ENCODE peak calls at places on chromosomes 13 and 19, in six cellular contexts. L is GM12865; M is HFF-Myc; E is fibroblast of mammary gland; Q is endodermal cell; S is CD4-positive, alpha-beta T cell. Z is an unnamed sample.

GRCh38 chr19:39514840-39515550 is at the start of gene SELENOV:
- DNase-seq in L (no peak), M (no peak), E (no peak), Q (peak), S (no peak), Z (no peak)

GRCh38 chr13:110503037-110503901 is 58.3 kb downstream of the RAB20 start:
- DNase-seq in L (peak), M (no peak), E (no peak), Q (no peak), S (no peak), Z (no peak)

GRCh38 chr19:13953021-13953531 is 767 bp downstream of the DCAF15 start:
- DNase-seq in L (no peak), M (no peak), E (peak), Q (peak), S (no peak), Z (no peak)

GRCh38 chr19:47499863-47500830 is 14.7 kb downstream of the NAPA start:
- DNase-seq in L (no peak), M (no peak), E (no peak), Q (peak), S (no peak), Z (no peak)

GRCh38 chr19:45528149-45528743 is 21.0 kb downstream of the VASP start:
- DNase-seq in L (no peak), M (no peak), E (peak), Q (peak), S (no peak), Z (no peak)

GRCh38 chr19:47618771-47619170 is 9.8 kb downstream of the BICRA start:
- DNase-seq in L (no peak), M (no peak), E (peak), Q (no peak), S (no peak), Z (no peak)

GRCh38 chr19:54430306-54431254 is 15.3 kb downstream of the TTYH1 start:
- DNase-seq in L (no peak), M (no peak), E (no peak), Q (peak), S (peak), Z (no peak)

GRCh38 chr19:51375504-51376221 is 3.2 kb upstream of the NKG7 start:
- DNase-seq in L (peak), M (no peak), E (no peak), Q (no peak), S (no peak), Z (no peak)

GRCh38 chr19:47362321-47362720 is 13.2 kb downstream of the DHX34 start:
- DNase-seq in L (no peak), M (no peak), E (no peak), Q (no peak), S (no peak), Z (no peak)

GRCh38 chr13:95032114-95032513 is 269.1 kb downstream of the ABCC4 start:
- DNase-seq in L (no peak), M (no peak), E (no peak), Q (no peak), S (no peak), Z (no peak)

GRCh38 chr13:94620286-94620896 is 18.7 kb downstream of the GPR180 start:
- DNase-seq in L (peak), M (no peak), E (peak), Q (peak), S (no peak), Z (no peak)

GRCh38 chr13:21670006-21670882 is 629 bp upstream of the FGF9 start:
- DNase-seq in L (peak), M (no peak), E (peak), Q (peak), S (peak), Z (no peak)
- TF ChIP-seq CTCF in L (peak), M (no peak), E (no peak), Q (no peak), S (no peak), Z (peak)

DNA sequence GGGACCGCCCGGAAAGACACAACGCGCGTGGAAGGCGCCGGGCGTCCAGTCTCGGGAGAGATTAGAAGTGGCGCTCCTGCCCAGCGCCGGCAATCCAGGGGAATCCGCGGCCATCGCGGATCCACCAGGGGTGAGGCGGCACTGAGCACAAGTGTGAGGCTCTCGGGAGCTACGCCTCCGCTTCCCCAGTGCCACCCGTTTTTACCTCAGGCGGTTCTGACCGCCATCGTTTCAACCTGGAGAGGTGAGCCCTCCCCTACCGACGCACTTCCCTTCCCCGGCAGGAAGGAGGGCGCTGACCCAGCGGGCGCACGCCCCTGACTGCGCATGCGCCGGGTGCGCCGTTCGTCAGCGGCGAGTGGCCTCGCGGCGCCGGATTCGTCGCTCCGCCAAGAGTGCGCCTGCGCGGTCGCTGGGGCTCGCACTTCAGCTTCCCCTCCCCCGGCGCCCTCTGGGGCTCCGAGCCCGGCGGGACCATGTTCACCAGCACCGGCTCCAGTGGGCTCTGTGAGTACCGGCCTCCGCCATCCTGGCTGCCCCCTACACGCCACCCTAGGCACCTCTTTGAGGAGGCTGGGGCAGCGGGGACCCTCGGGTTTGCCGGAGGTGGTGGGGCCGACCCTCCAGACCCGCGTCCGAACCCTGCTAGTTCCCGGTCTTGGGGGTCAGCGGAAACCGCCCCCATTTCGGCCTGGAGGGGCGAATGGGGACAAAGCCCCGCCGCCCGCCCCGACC is at the start of gene UBAC2:
- DNase-seq in L (peak), M (peak), E (peak), Q (peak), S (peak), Z (peak)
- TF ChIP-seq CTCF in L (no peak), M (no peak), E (no peak), Q (peak), S (no peak), Z (no peak)

GRCh38 chr13:112397108-112397507 is 21.0 kb downstream of the SPACA7 start:
- DNase-seq in L (no peak), M (no peak), E (no peak), Q (no peak), S (no peak), Z (no peak)

GRCh38 chr13:112391747-112392146 is 15.6 kb downstream of the SPACA7 start:
- DNase-seq in L (no peak), M (no peak), E (no peak), Q (no peak), S (no peak), Z (no peak)

DNA sequence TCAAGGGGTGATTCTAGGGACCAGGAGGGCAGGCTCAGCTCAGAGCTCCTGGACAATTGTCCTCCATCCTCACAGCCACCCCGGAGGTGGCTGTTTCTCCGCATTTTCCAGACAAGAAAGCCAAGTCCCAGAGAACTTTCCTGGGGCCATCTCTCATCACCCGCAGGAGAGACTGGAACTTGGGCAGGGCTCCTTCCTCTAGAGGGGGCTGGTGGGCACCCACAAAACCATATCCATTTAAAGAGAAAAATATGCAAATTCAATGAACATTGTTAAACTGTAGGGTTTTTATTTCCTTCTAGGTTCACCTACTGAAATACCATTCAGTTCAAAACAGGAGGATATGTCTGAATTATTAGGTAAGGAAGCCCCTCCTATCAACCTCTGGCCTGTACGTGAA is 16.6 kb downstream of the SPACA7 start:
- DNase-seq in L (no peak), M (no peak), E (no peak), Q (no peak), S (no peak), Z (no peak)
- TF ChIP-seq CTCF in L (no peak), M (no peak), E (no peak), Q (peak), S (no peak), Z (peak)

GRCh38 chr13:46071590-46072249 is 19.2 kb upstream of the ZC3H13 start:
- DNase-seq in L (peak), M (no peak), E (no peak), Q (peak), S (no peak), Z (no peak)
- TF ChIP-seq CTCF in L (peak), M (no peak), E (no peak), Q (peak), S (no peak), Z (peak)

Z was measured in retinal pigment epithelial cell.